ENCODE peak calls at places on chromosomes 2 and 18, in ten cellular contexts. J is breast epithelium, K is suprapubic skin, U is cardiac muscle cell, Z is heart right ventricle, B is HL-60, Y is astrocyte, H is HCT116, C is psoas muscle, S is tibial nerve. L is an unnamed sample.

GRCh38 chr2:55511508-55512124 is 7.9 kb upstream of the CFAP36 start:
- DNase-seq in Z (no peak), Y (no peak), K (no peak), U (peak), J (no peak), B (no peak), S (no peak), H (peak), C (no peak), L (no peak)

GRCh38 chr2:169034256-169034655 is 3.1 kb upstream of the ABCB11 start:
- DNase-seq in Y (peak), K (no peak), S (no peak), J (no peak), C (no peak), Z (no peak), U (peak), B (no peak), H (no peak), L (no peak)

GRCh38 chr18:12776821-12777471 is 74.1 kb downstream of the PSMG2 start:
- DNase-seq in H (no peak), C (no peak), S (no peak), B (no peak), Y (no peak), Z (no peak), U (no peak), K (no peak), J (no peak), L (no peak)

GRCh38 chr2:109356251-109357035 is 227.4 kb downstream of the SH3RF3 start:
- DNase-seq in Z (no peak), K (no peak), C (no peak), U (no peak), J (peak), Y (no peak), B (no peak), S (no peak), H (no peak), L (no peak)

GRCh38 chr2:54009549-54009948 is 38.8 kb upstream of the PSME4 start:
- DNase-seq in H (no peak), J (no peak), Y (no peak), K (no peak), U (no peak), C (no peak), S (no peak), B (no peak), Z (no peak), L (no peak)

GRCh38 chr2:186887107-186888090 is 38.4 kb upstream of the ZSWIM2 start:
- DNase-seq in Y (no peak), B (no peak), Z (peak), S (peak), H (no peak), C (peak), J (no peak), U (peak), K (peak), L (no peak)

GRCh38 chr2:178190938-178191910 is 3.1 kb upstream of the OSBPL6 start:
- DNase-seq in C (no peak), H (no peak), U (peak), B (no peak), J (no peak), Y (no peak), S (no peak), K (no peak), Z (no peak), L (no peak)

GRCh38 chr2:65396348-65397026 is 35.9 kb downstream of the SPRED2 start:
- DNase-seq in H (no peak), U (no peak), B (no peak), C (no peak), S (no peak), J (no peak), Z (no peak), Y (peak), K (no peak), L (no peak)

GRCh38 chr2:19872302-19872701 is 29.5 kb downstream of the TTC32 start:
- DNase-seq in H (no peak), S (no peak), C (no peak), K (peak), Z (no peak), U (no peak), Y (no peak), B (no peak), J (no peak), L (no peak)

GRCh38 chr18:48348739-48349138 is 60.4 kb downstream of the ZBTB7C start:
- DNase-seq in B (no peak), C (no peak), J (no peak), K (peak), Y (no peak), U (no peak), S (no peak), H (no peak), Z (no peak), L (no peak)

GRCh38 chr2:174859563-174860169 is 95.4 kb upstream of the CHRNA1 start:
- DNase-seq in H (no peak), C (no peak), B (no peak), S (no peak), Y (no peak), Z (no peak), J (no peak), K (no peak), U (no peak), L (no peak)

GRCh38 chr2:229748950-229749349 is 34.6 kb upstream of the DNER start:
- DNase-seq in B (no peak), H (no peak), Y (no peak), U (no peak), C (no peak), J (no peak), K (no peak), S (no peak), Z (no peak), L (no peak)

GRCh38 chr2:132497591-132497990 is 81.0 kb downstream of the GPR39 start:
- DNase-seq in H (no peak), Z (no peak), S (no peak), B (no peak), Y (no peak), U (no peak), K (no peak), J (no peak), C (no peak), L (no peak)

GRCh38 chr18:5311273-5312009 is 15.9 kb upstream of the ZBTB14 start:
- DNase-seq in B (no peak), Z (no peak), K (no peak), J (no peak), S (no peak), Y (no peak), C (no peak), H (no peak), U (no peak), L (no peak)

GRCh38 chr2:10448646-10449480 is 736 bp upstream of the ODC1 start:
- DNase-seq in U (peak), S (peak), K (peak), Y (peak), B (peak), H (peak), C (peak), Z (peak), J (peak), L (peak)

GRCh38 chr2:178194600-178195389 is 483 bp downstream of the OSBPL6 start:
- DNase-seq in C (peak), S (no peak), H (no peak), U (peak), J (peak), B (peak), K (peak), Z (peak), Y (peak), L (peak)

GRCh38 chr2:112803691-112804521 is 19.6 kb upstream of the IL1A start:
- DNase-seq in Z (no peak), Y (peak), B (no peak), U (no peak), H (no peak), K (no peak), S (no peak), J (no peak), C (no peak), L (no peak)

GRCh38 chr2:190679813-190680591 is 31.1 kb downstream of the NAB1 start:
- DNase-seq in J (peak), B (peak), C (peak), S (no peak), K (no peak), U (peak), Y (no peak), H (peak), Z (peak), L (peak)

GRCh38 chr2:92073036-92073814 is 2798.0 kb upstream of the TEKT4 start:
- DNase-seq in S (no peak), Z (no peak), B (no peak), J (peak), H (no peak), Y (no peak), C (no peak), K (peak), U (no peak), L (no peak)

GRCh38 chr2:68716539-68716938 is 18.1 kb upstream of the ARHGAP25 start:
- DNase-seq in K (no peak), H (no peak), J (no peak), S (no peak), C (no peak), U (no peak), Z (no peak), Y (no peak), B (no peak), L (no peak)

GRCh38 chr18:28411806-28412205 is 234.9 kb upstream of the CDH2 start:
- DNase-seq in B (no peak), H (no peak), J (no peak), C (no peak), S (no peak), Y (peak), K (no peak), U (peak), Z (peak), L (no peak)

GRCh38 chr2:101805146-101806088 is 107.9 kb downstream of the MAP4K4 start:
- DNase-seq in Y (peak), C (no peak), B (no peak), H (no peak), J (no peak), Z (no peak), K (no peak), U (peak), S (no peak), L (no peak)

GRCh38 chr2:43075906-43076585 is 150.4 kb downstream of the ZFP36L2 start:
- DNase-seq in U (no peak), S (no peak), J (no peak), C (peak), K (no peak), B (no peak), Z (no peak), H (no peak), Y (peak), L (no peak)

GRCh38 chr2:127619901-127620705 is 25.9 kb upstream of the GPR17 start:
- DNase-seq in S (no peak), Z (no peak), J (peak), H (no peak), B (no peak), U (no peak), K (no peak), Y (no peak), C (no peak), L (peak)

GRCh38 chr2:176178807-176179271 is 9.6 kb upstream of the HOXD1 start:
- DNase-seq in Z (no peak), K (no peak), B (no peak), Y (peak), U (no peak), J (no peak), C (no peak), S (no peak), H (no peak), L (no peak)

GRCh38 chr18:68275616-68276015 is 439.3 kb downstream of the TMX3 start:
- DNase-seq in J (no peak), B (no peak), K (no peak), C (no peak), Z (no peak), S (no peak), H (no peak), U (no peak), Y (peak), L (no peak)

GRCh38 chr2:72026819-72027425 is 120.7 kb downstream of the CYP26B1 start:
- DNase-seq in K (peak), Z (no peak), H (no peak), B (no peak), J (no peak), U (no peak), Y (no peak), C (no peak), S (no peak), L (no peak)

GRCh38 chr2:164456599-164456998 is 164.7 kb downstream of the GRB14 start:
- DNase-seq in H (no peak), Y (no peak), K (no peak), B (no peak), J (no peak), C (no peak), S (no peak), Z (no peak), U (peak), L (no peak)

GRCh38 chr18:49813071-49813320 is 337 bp downstream of the ACAA2 start:
- DNase-seq in Y (no peak), Z (peak), B (no peak), H (no peak), J (no peak), U (peak), K (peak), C (peak), S (peak), L (no peak)

GRCh38 chr2:196677404-196677803 is 37.9 kb downstream of the CCDC150 start:
- DNase-seq in S (no peak), C (no peak), Y (peak), Z (no peak), K (no peak), U (no peak), H (no peak), J (no peak), B (no peak), L (no peak)

GRCh38 chr2:165475270-165476004 is 5.9 kb downstream of the CSRNP3 start:
- DNase-seq in B (no peak), J (no peak), U (no peak), K (no peak), Z (no peak), C (no peak), S (no peak), H (no peak), Y (no peak), L (no peak)

GRCh38 chr2:136932700-136933099 is 167.4 kb downstream of the THSD7B start:
- DNase-seq in C (no peak), K (no peak), U (peak), J (no peak), B (peak), S (no peak), H (no peak), Y (no peak), Z (no peak), L (no peak)

GRCh38 chr2:127293386-127293757 is 572 bp downstream of the ERCC3 start:
- DNase-seq in H (no peak), Z (no peak), C (no peak), B (no peak), K (no peak), U (no peak), Y (no peak), J (no peak), S (no peak), L (no peak)

GRCh38 chr2:9815844-9816279 is 27.4 kb upstream of the TAF1B start:
- DNase-seq in U (no peak), Z (no peak), B (no peak), C (no peak), J (no peak), H (no peak), K (no peak), Y (peak), S (no peak), L (no peak)

GRCh38 chr2:188032786-188033185 is 258.9 kb upstream of the GULP1 start:
- DNase-seq in Y (no peak), Z (no peak), U (no peak), S (no peak), K (no peak), C (no peak), H (no peak), J (no peak), B (no peak), L (no peak)
- H3K4me3 ChIP-seq in Y (no peak), Z (no peak), U (no peak), S (no peak), K (no peak), C (no peak), H (no peak), J (no peak), B (no peak), L (no peak)

GRCh38 chr18:74513149-74513882 is 17.2 kb downstream of the CNDP2 start:
- DNase-seq in B (no peak), Y (no peak), Z (no peak), S (no peak), H (no peak), U (no peak), J (no peak), C (no peak), K (no peak), L (no peak)

GRCh38 chr18:74513883-74514205 is 17.7 kb downstream of the CNDP2 start:
- DNase-seq in Y (no peak), B (no peak), H (no peak), C (no peak), Z (no peak), J (no peak), S (no peak), K (no peak), U (no peak), L (no peak)

GRCh38 chr18:74511823-74512222 is 15.7 kb downstream of the CNDP2 start:
- DNase-seq in Z (no peak), J (no peak), H (no peak), Y (no peak), C (no peak), K (peak), U (no peak), B (no peak), S (no peak), L (no peak)

GRCh38 chr18:74510770-74511095 is 14.6 kb downstream of the CNDP2 start:
- DNase-seq in K (peak), J (no peak), S (no peak), U (no peak), B (no peak), Y (no peak), H (no peak), C (no peak), Z (no peak), L (no peak)

GRCh38 chr18:74512321-74513053 is 16.3 kb downstream of the CNDP2 start:
- DNase-seq in J (no peak), K (peak), C (no peak), Y (no peak), S (no peak), Z (no peak), H (no peak), B (no peak), U (no peak), L (peak)
- H3K27ac ChIP-seq in J (no peak), K (no peak), C (no peak), Y (no peak), S (peak), Z (no peak), H (no peak), B (no peak), U (no peak), L (peak)

GRCh38 chr18:2994603-2995432 is 18.1 kb downstream of the LPIN2 start:
- DNase-seq in B (peak), Z (peak), J (no peak), U (no peak), K (no peak), H (no peak), Y (no peak), S (no peak), C (peak), L (no peak)
- TF ChIP-seq CTCF in B (peak), Z (peak), J (no peak), U (peak), K (no peak), H (peak), Y (no peak), S (peak), C (no peak), L (no peak)

DNA sequence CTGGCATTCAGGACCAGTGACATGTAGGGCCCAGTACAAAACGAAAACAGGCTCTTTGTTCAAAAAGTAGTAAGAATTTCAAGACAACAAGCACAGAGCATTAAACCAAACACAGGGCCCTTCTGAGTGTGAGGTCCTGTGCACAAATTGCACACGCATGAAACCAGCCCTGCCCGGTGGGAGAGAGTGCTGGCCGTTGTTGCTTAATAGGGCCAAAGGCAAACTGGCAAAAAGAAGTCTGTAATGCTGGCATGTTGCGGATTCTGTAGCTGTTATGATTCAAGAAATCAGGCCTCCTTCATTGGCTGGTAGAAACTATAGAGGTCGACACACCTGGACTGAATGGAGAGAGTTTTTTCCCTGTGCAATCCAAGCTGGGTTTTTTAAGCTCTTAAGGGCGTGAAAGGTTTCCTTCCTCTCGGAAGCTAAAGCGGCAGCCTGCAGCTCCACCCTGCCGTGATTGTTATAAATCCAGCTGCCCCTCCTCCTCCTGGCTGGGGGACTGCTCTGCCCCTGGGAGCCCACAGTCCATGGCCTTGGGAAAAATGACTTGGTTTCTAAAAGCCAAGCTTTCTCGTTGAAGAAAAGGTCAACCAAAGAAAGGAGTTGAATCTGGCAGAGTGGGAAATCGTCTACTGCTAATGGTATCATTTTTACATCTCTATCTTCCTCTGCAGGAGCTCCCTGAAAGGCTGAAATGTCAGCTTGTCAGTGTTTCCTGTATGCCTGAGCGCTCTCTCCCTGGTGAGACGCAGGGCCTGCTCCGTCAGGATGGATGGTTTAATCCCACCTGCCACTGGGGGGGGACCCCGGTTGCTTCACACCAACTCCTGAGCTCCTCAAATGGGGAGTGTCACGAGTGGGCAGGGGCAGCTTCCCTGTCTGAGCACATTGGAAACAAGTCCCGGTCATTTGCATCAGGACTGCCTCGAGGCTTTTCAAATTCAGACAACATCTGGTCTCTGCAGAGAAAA is 143.6 kb downstream of the ALPK2 start:
- DNase-seq in B (no peak), J (no peak), Z (no peak), Y (no peak), S (no peak), K (no peak), U (peak), H (no peak), C (no peak), L (no peak)
- H3K4me3 ChIP-seq in B (no peak), J (no peak), Z (no peak), Y (no peak), S (no peak), K (no peak), U (no peak), H (no peak), C (no peak), L (no peak)

DNA sequence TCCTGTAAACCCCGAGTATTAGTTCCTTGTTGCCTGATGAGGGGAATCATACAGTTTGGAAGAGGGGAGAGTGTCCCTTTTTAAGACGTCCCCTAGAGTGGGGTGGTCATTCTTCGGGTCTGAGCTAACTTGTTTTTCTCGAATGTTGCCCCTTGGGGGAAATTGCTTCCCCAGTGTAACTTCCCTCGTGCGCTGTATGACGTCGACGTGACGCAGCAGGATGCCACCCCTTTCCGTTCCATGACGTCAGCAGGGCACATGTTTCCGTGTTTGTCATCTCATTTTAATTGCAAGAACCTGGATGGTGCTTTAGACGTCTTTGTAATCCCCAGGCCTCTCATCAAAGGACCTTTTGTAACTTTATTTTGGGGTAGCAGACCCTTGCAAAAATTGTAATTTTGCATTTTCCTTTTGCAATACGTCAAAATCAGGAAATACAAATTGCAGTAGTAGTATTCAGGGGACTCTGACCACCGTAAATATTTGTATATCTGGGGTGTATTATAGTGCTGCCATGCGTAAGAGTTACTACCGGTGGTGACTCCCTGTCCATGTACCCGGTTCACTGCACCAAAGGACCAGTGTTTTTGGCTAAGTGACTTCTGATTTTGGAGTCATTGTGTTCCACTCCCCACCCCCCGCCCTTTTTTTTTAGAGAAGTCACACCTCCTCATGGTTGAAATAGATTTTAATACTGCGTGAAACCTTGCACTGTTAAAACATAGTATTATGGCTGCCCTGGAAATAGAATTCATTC is 712 bp downstream of the BABAM2 start:
- DNase-seq in U (peak), Z (peak), S (peak), J (peak), B (peak), K (peak), Y (peak), C (peak), H (peak), L (peak)
- H3K27ac ChIP-seq in U (peak), Z (peak), S (peak), J (peak), B (peak), K (peak), Y (peak), C (peak), H (peak), L (peak)